ENCODE peak calls at places on chromosomes 5 and 9, in ten cellular contexts. I, H, N, U, S, B, E, P, F and Z are unnamed samples.

GRCh38 chr9:12712532-12712931 is 19.3 kb downstream of the TYRP1 start:
- DNase-seq in E (no peak), S (no peak), N (no peak), B (no peak), H (no peak), I (no peak), U (no peak), F (no peak), P (no peak), Z (no peak)

GRCh38 chr5:173263566-173263965 is 28.6 kb upstream of the NKX2-5 start:
- DNase-seq in B (no peak), U (no peak), F (no peak), P (no peak), S (no peak), I (no peak), H (no peak), N (no peak), E (no peak), Z (no peak)

GRCh38 chr5:93715327-93715726 is 26.1 kb downstream of the POU5F2 start:
- DNase-seq in B (no peak), I (no peak), S (no peak), E (no peak), U (no peak), H (no peak), N (no peak), F (no peak), P (no peak), Z (no peak)

GRCh38 chr5:126394211-126394828 is 28.9 kb upstream of the GRAMD2B start:
- DNase-seq in E (no peak), H (no peak), U (no peak), F (no peak), B (no peak), P (no peak), S (no peak), N (no peak), I (no peak), Z (no peak)

GRCh38 chr9:88179080-88179521 is 40.8 kb upstream of the SPATA31C2 start:
- DNase-seq in F (no peak), S (no peak), H (no peak), I (no peak), U (no peak), E (no peak), P (no peak), B (no peak), N (peak), Z (no peak)

GRCh38 chr5:37738057-37738691 is 101.7 kb downstream of the GDNF start:
- DNase-seq in E (no peak), U (peak), F (peak), N (no peak), B (no peak), P (no peak), S (peak), I (peak), H (no peak), Z (peak)

GRCh38 chr9:130630091-130630450 is 34.3 kb upstream of the PRDM12 start:
- DNase-seq in S (no peak), U (no peak), H (no peak), E (no peak), P (no peak), N (no peak), F (no peak), I (no peak), B (no peak), Z (no peak)

GRCh38 chr5:172622091-172623046 is 18.7 kb upstream of the NEURL1B start:
- DNase-seq in N (no peak), P (no peak), U (no peak), F (no peak), H (no peak), E (no peak), S (no peak), B (no peak), I (no peak), Z (no peak)

GRCh38 chr5:66440202-66440680 is 156.0 kb upstream of the MAST4 start:
- DNase-seq in F (peak), P (no peak), I (peak), S (peak), H (no peak), N (no peak), E (peak), B (no peak), U (peak), Z (no peak)

GRCh38 chr5:5025774-5026406 is 114.2 kb upstream of the ADAMTS16 start:
- DNase-seq in F (peak), H (no peak), P (no peak), E (no peak), S (peak), I (no peak), U (no peak), B (no peak), N (no peak), Z (no peak)

GRCh38 chr9:19656704-19657103 is 132.1 kb downstream of the SLC24A2 start:
- DNase-seq in S (no peak), F (no peak), U (no peak), N (no peak), E (no peak), P (no peak), H (no peak), B (no peak), I (no peak), Z (no peak)

GRCh38 chr5:175521313-175521833 is 43.0 kb downstream of the SFXN1 start:
- DNase-seq in S (no peak), N (no peak), P (no peak), H (no peak), U (no peak), I (no peak), E (no peak), B (no peak), F (no peak), Z (no peak)

GRCh38 chr5:174397206-174397605 is 327.2 kb upstream of the MSX2 start:
- DNase-seq in P (no peak), B (no peak), H (no peak), S (no peak), U (no peak), N (no peak), F (no peak), I (no peak), E (no peak), Z (no peak)

GRCh38 chr5:95731571-95732554 is 727 bp downstream of the RHOBTB3 start:
- DNase-seq in U (peak), N (peak), P (no peak), S (peak), E (no peak), B (no peak), F (peak), H (peak), I (no peak), Z (no peak)

GRCh38 chr5:98258939-98259338 is 514.5 kb upstream of the RGMB start:
- DNase-seq in S (no peak), I (no peak), E (no peak), P (no peak), N (no peak), F (peak), H (no peak), U (no peak), B (no peak), Z (no peak)

GRCh38 chr9:93587651-93588347 is 11.4 kb downstream of the PHF2 start:
- DNase-seq in P (no peak), B (no peak), I (no peak), N (no peak), U (no peak), F (no peak), E (peak), S (no peak), H (peak), Z (no peak)

GRCh38 chr5:145981612-145982571 is 45.5 kb downstream of the SH3RF2 start:
- DNase-seq in P (no peak), S (peak), F (no peak), B (no peak), U (no peak), N (no peak), E (no peak), I (no peak), H (no peak), Z (no peak)

GRCh38 chr5:100731768-100732167 is 171.3 kb downstream of the ST8SIA4 start:
- DNase-seq in P (no peak), U (peak), I (no peak), H (no peak), F (no peak), E (no peak), B (no peak), N (no peak), S (no peak), Z (peak)

GRCh38 chr5:126597156-126597555 is 2.1 kb upstream of the ALDH7A1 start:
- DNase-seq in N (no peak), P (no peak), U (no peak), H (no peak), E (no peak), B (no peak), I (peak), F (peak), S (no peak), Z (no peak)

GRCh38 chr9:36029765-36030528 is 6.8 kb upstream of the RECK start:
- DNase-seq in S (peak), B (no peak), N (no peak), U (no peak), P (no peak), E (no peak), I (peak), H (no peak), F (peak), Z (no peak)